ENCODE peak calls at places on chromosome 19, in six cellular contexts. R, E, A, Z, G and Q are unnamed samples.

GRCh38 chr19:28242317-28242927 is 970.5 kb downstream of the UQCRFS1 start:
- DNase-seq in R (no peak), G (no peak), A (peak), E (no peak), Z (peak), Q (peak)

GRCh38 chr19:53554804-53555203 is 16.9 kb downstream of the ZNF331 start:
- DNase-seq in Z (no peak), R (no peak), E (no peak), A (no peak), G (no peak), Q (no peak)

GRCh38 chr19:35901854-35902661 is at the start of gene HCST:
- DNase-seq in Z (no peak), R (no peak), A (no peak), E (peak), G (no peak), Q (no peak)

GRCh38 chr19:55301459-55302331 is 17.9 kb downstream of the BRSK1 start:
- DNase-seq in Z (peak), G (peak), A (peak), R (peak), E (peak), Q (peak)

GRCh38 chr19:39595950-39596349 is 6.4 kb upstream of the LGALS13 start:
- DNase-seq in A (no peak), Z (no peak), E (no peak), R (no peak), G (no peak), Q (no peak)

GRCh38 chr19:55197531-55197930 is 11.8 kb downstream of the PTPRH start:
- DNase-seq in Z (peak), A (no peak), G (no peak), R (no peak), E (no peak), Q (peak)

GRCh38 chr19:45443462-45444317 is 20.0 kb upstream of the ERCC1 start:
- DNase-seq in A (peak), Z (peak), G (no peak), E (peak), R (peak), Q (peak)

GRCh38 chr19:5934779-5935472 is 20.9 kb downstream of the CAPS start:
- DNase-seq in G (no peak), A (no peak), R (no peak), E (peak), Z (no peak), Q (peak)

GRCh38 chr19:2732883-2733282 is 6.9 kb downstream of the SLC39A3 start:
- DNase-seq in R (no peak), A (no peak), Z (no peak), G (no peak), E (no peak), Q (no peak)

GRCh38 chr19:53545271-53546065 is 7.5 kb downstream of the ZNF331 start:
- DNase-seq in E (peak), R (no peak), G (no peak), Z (peak), A (no peak), Q (no peak)

GRCh38 chr19:3544742-3545668 is 6.0 kb downstream of the TEKTIP1 start:
- DNase-seq in Z (peak), E (peak), G (no peak), R (peak), A (peak), Q (peak)

GRCh38 chr19:14603990-14604387 is 21.1 kb downstream of the CLEC17A start:
- DNase-seq in G (peak), R (no peak), Z (no peak), A (no peak), E (no peak), Q (no peak)

GRCh38 chr19:36030264-36031148 is 2.2 kb downstream of the CLIP3 start:
- DNase-seq in A (no peak), E (peak), R (no peak), Z (peak), G (peak), Q (no peak)

GRCh38 chr19:16714702-16715294 is 4.8 kb upstream of the NWD1 start:
- DNase-seq in A (peak), R (peak), Z (peak), E (peak), G (peak), Q (peak)

GRCh38 chr19:38975214-38975860 is at the start of gene FBXO17:
- DNase-seq in G (no peak), Z (peak), E (peak), A (peak), R (peak), Q (peak)

GRCh38 chr19:18520848-18521691 is 800 bp downstream of the ELL start:
- DNase-seq in G (no peak), E (no peak), Z (no peak), R (no peak), A (peak), Q (no peak)

GRCh38 chr19:3065675-3066357 is 3.5 kb upstream of the TLE5 start:
- DNase-seq in E (no peak), G (peak), A (no peak), Z (no peak), R (peak), Q (no peak)

GRCh38 chr19:31064486-31064885 is 284.8 kb downstream of the TSHZ3 start:
- DNase-seq in E (no peak), Z (no peak), A (no peak), G (no peak), R (no peak), Q (no peak)

GRCh38 chr19:41995959-41996797 is 2.1 kb upstream of the ATP1A3 start:
- DNase-seq in E (no peak), Z (peak), G (no peak), R (no peak), A (peak), Q (peak)

GRCh38 chr19:19027228-19027627 is 6.1 kb downstream of the SUGP2 start:
- DNase-seq in G (no peak), Z (no peak), E (no peak), A (no peak), R (no peak), Q (no peak)

GRCh38 chr19:16325161-16325527 is 518 bp downstream of the KLF2 start:
- DNase-seq in E (no peak), R (no peak), A (peak), Z (peak), G (no peak), Q (peak)

DNA sequence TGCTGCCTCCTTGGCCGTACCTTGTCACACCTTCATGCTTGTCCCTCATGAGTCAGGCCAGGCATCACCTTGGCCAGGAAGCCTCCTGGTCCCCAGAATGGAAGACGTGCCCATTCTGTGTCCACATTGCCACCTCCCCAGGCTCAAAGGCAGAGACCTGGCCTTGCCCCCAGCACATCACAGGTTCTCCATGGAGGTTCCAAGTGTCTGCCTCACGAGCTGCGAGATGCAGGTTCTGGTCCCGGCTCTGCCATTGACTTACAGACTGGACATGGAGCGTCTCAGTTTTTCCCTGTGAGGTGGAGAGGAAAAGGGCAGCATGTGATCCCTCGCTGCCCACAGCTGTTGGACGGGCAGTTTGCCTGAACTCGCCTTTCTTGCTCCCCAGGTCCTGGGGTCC is 9.1 kb upstream of the SLC7A10 start:
- DNase-seq in E (no peak), A (no peak), G (no peak), Z (no peak), R (no peak), Q (no peak)
- TF ChIP-seq BHLHE40 in E (no peak), A (no peak), G (no peak), Z (no peak), R (no peak), Q (no peak)

GRCh38 chr19:7953060-7953459 is 9.6 kb upstream of the TIMM44 start:
- DNase-seq in G (no peak), A (no peak), Z (no peak), E (peak), R (no peak), Q (no peak)

GRCh38 chr19:7942981-7943443 is 454 bp downstream of the TIMM44 start:
- DNase-seq in R (peak), G (no peak), Z (no peak), A (peak), E (no peak), Q (no peak)

GRCh38 chr19:7943444-7944176 is at the start of gene TIMM44:
- DNase-seq in G (peak), A (peak), Z (peak), R (peak), E (peak), Q (peak)

GRCh38 chr19:7944177-7944761 is 803 bp upstream of the TIMM44 start:
- DNase-seq in R (peak), G (peak), A (peak), Z (peak), E (peak), Q (peak)

DNA sequence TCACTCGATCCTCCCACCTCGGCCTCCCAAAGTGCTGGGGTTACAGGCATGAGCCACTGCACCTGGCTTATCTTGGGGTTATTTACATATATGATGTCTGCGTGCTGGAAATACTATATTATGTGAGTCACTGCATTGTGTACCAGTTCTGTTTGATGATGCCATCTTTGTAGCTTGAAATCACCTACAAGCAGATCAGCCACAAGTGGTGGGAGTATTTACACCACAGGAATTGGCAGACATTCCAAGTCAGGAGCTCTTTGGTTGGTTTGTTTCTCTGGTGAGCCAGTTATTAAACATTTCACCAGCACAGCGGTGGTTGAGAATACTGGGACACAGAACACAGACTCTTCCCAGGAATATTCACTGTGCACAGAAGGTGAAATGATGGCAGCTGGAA is 4.5 kb upstream of the TIMM44 start:
- DNase-seq in R (no peak), E (peak), G (no peak), Z (peak), A (no peak), Q (no peak)
- TF ChIP-seq BHLHE40 in R (no peak), E (no peak), G (no peak), Z (no peak), A (no peak), Q (no peak)

DNA sequence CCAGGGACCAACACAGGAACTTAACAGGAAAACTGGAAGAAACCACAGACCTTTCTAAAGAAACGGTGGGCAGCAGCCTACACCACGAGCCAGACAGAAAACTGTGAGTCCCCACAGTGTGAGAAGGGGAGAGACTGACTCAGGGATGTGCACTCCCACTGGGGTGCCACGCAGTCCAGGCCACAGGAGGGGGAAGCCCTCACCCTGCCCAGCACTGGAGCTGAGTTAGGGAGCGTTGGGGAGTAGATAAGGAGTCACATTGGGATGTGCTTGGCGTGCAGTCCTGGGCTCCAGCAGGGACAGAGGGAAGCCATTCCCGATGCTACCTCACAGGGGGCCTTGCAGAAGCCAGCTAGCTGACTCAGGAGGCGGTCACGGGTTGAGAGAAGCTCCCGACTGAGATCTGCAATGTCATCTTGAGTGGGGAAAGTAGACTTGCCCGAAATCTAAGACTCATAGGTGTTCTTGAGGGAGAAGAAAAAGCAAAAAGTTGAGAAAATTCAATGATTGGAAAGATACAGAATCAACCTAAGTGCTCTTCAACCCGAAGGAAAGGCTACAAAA is 17.3 kb downstream of the SIGLEC8 start:
- DNase-seq in Z (peak), G (no peak), E (no peak), R (no peak), A (peak), Q (no peak)
- TF ChIP-seq BHLHE40 in Z (no peak), G (no peak), E (no peak), R (no peak), A (peak), Q (no peak)

GRCh38 chr19:10290439-10290875 is 705 bp downstream of the ICAM5 start:
- DNase-seq in E (peak), Z (no peak), G (no peak), R (no peak), A (no peak), Q (no peak)
- TF ChIP-seq BHLHE40 in E (no peak), Z (no peak), G (no peak), R (no peak), A (no peak), Q (no peak)

DNA sequence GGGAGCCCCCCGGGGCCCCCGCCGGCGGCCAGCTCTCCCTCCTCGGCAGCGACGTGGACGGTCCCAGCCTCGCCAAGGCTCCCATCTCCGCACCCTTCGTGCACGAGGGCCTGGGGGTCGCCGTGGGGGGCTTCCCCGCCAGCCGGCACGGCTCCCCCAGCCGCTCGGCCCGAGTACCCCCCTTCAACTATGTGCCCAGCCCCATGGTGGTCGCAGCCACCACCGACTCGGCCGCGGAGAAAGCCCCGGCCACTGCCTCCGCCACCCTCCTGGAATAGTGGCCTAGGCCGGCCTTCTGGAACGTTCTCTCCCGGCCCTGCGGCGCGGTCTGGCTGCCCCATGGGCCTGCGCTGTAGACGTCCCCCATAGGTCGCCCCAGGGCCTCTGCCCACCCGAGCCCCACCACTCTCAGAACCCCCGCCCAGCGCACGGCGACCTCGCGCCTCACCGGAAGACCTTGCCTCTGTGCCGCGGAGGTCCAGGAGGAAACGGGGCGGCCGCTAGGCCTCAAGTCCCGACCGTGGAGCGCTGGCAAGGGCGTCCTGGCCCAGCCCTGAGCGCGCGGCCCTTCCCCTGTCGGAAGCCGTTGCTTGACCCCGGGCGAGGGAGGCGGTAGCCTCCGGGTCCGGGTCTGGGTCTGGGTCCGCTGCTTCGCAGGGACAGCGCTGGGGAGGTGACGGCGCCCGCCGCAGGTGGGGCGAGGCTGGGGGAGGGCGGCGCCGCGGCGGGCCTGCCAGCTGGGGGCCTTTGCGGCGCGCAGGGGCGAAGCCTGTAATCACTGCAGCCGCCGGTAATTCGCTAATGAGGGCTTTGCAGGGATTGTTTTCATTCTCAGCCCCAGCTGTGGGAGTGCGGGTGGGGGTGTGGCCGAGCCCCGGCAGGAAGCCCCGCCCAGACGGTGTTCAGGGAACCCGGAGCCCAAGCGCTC is 8.8 kb downstream of the C19orf25 start:
- DNase-seq in Z (no peak), R (no peak), G (no peak), A (peak), E (no peak), Q (peak)
- TF ChIP-seq BHLHE40 in Z (no peak), R (no peak), G (no peak), A (no peak), E (no peak), Q (no peak)

GRCh38 chr19:49921871-49922755 is 6.9 kb upstream of the ATF5 start:
- DNase-seq in Z (no peak), A (no peak), R (no peak), E (peak), G (no peak), Q (no peak)
- TF ChIP-seq BHLHE40 in Z (no peak), A (no peak), R (no peak), E (no peak), G (no peak), Q (no peak)